ENCODE peak calls at places on chromosomes 2 and 18, in five cellular contexts. R is H9, V is IMR-90, I is mesendoderm, N is neuronal stem cell. F is an unnamed sample.

GRCh38 chr2:162524849-162525248 is 180.9 kb downstream of the GCA start:
- DNase-seq in N (no peak), I (peak), V (no peak), R (no peak), F (no peak)

GRCh38 chr2:25265802-25266201 is 75.9 kb downstream of the DNMT3A start:
- DNase-seq in R (no peak), N (no peak), I (no peak), V (no peak), F (no peak)

GRCh38 chr2:85851253-85851955 is 37.4 kb downstream of the ST3GAL5 start:
- DNase-seq in R (no peak), V (no peak), N (no peak), I (no peak), F (no peak)

GRCh38 chr2:43030551-43031025 is 195.8 kb downstream of the ZFP36L2 start:
- DNase-seq in V (no peak), N (no peak), R (no peak), I (no peak), F (no peak)

GRCh38 chr2:84077504-84077903 is 381.6 kb downstream of the SUCLG1 start:
- DNase-seq in R (peak), N (peak), I (peak), V (no peak), F (no peak)

GRCh38 chr2:102185347-102185746 is 1.5 kb upstream of the IL1RL2 start:
- DNase-seq in N (no peak), R (no peak), I (no peak), V (no peak), F (no peak)

GRCh38 chr2:187002242-187002641 is 153.3 kb upstream of the ZSWIM2 start:
- DNase-seq in R (no peak), N (no peak), I (no peak), V (no peak), F (no peak)

GRCh38 chr2:144515694-144516416 is 4.1 kb downstream of the ZEB2 start:
- DNase-seq in V (no peak), N (no peak), R (no peak), I (no peak), F (peak)

GRCh38 chr2:23091900-23092299 is 293.1 kb upstream of the KLHL29 start:
- DNase-seq in R (no peak), I (no peak), N (no peak), V (no peak), F (no peak)

GRCh38 chr2:174245065-174245464 is 3.3 kb downstream of the OLA1 start:
- DNase-seq in R (no peak), N (no peak), I (no peak), V (no peak), F (no peak)

GRCh38 chr2:224101820-224102630 is 62.9 kb upstream of the SERPINE2 start:
- DNase-seq in R (no peak), I (no peak), V (peak), N (no peak), F (peak)

GRCh38 chr2:68365087-68365486 is at the start of gene PLEK:
- DNase-seq in I (no peak), R (no peak), N (no peak), V (no peak), F (no peak)

GRCh38 chr2:232420463-232421188 is 14.0 kb downstream of the ALPG start:
- DNase-seq in V (no peak), I (peak), R (peak), N (no peak), F (peak)

GRCh38 chr2:49306925-49307324 is 152.6 kb upstream of the FSHR start:
- DNase-seq in I (no peak), R (no peak), V (no peak), N (no peak), F (peak)

GRCh38 chr18:10138719-10139118 is 224.9 kb downstream of the VAPA start:
- DNase-seq in I (no peak), N (no peak), V (peak), R (no peak), F (peak)

GRCh38 chr18:10141559-10141958 is 227.7 kb downstream of the VAPA start:
- DNase-seq in R (no peak), V (no peak), N (no peak), I (no peak), F (no peak)

GRCh38 chr18:10140461-10140911 is 226.7 kb downstream of the VAPA start:
- DNase-seq in V (peak), I (no peak), R (no peak), N (no peak), F (peak)

GRCh38 chr18:10140928-10141327 is 227.1 kb downstream of the VAPA start:
- DNase-seq in I (no peak), V (peak), N (no peak), R (no peak), F (peak)

GRCh38 chr18:10139783-10140410 is 226.1 kb downstream of the VAPA start:
- DNase-seq in N (no peak), V (peak), R (no peak), I (no peak), F (peak)
- H2AK5ac ChIP-seq in N (no peak), V (peak), R (no peak), I (no peak), F (no peak)

DNA sequence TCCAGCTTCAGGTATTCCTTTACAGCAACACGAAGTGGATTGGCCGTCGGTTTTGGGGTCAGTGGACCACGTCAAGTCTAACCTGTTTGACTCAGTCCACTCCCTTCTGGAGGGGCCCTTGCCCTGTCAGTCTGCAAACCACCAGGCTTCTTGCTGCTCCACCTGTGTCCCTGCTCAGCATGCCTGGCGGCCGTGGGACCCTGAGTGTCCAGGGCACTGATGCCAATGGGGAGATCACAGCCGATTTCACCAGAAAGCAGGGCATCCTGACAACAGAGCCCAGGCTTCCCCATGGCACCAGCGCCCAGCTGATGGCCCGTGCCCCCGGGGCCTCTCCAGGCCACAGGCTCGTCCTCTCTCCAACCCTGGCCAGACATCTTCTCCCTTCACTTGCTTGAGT is 41.2 kb upstream of the HS6ST1 start:
- DNase-seq in N (no peak), R (no peak), V (no peak), I (no peak), F (no peak)
- H2AK5ac ChIP-seq in N (peak), R (no peak), V (no peak), I (no peak), F (no peak)

DNA sequence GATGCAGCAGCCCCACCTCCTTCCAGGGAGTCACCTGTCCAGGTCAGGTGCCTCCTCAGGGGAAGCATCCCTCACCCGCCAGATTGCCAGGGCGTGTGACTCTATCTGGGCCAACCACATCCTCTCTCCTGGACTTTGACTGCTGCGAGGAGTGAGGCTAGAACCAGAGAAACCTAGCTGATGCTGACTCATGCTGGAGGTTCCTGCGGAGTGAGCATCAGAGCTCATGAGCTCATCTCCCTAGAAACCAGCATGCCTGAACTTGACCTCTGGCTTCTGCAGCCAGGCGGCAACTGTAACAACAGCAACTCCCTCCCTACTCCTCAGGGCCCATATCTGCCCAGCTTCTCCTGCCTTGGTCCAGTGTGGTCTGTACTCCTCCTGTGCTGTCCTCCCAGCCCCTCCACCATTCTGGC is 28.3 kb upstream of the NT5DC4 start:
- DNase-seq in N (no peak), R (peak), V (peak), I (peak), F (peak)
- H2AK5ac ChIP-seq in N (no peak), R (no peak), V (peak), I (no peak), F (peak)

GRCh38 chr2:120430501-120430830 is 84.5 kb downstream of the INHBB start:
- DNase-seq in V (no peak), N (no peak), R (peak), I (no peak), F (no peak)

GRCh38 chr2:120428748-120429147 is 82.8 kb downstream of the INHBB start:
- DNase-seq in I (no peak), V (no peak), N (no peak), R (peak), F (no peak)

GRCh38 chr2:120431386-120432292 is 85.7 kb downstream of the INHBB start:
- DNase-seq in V (no peak), R (peak), N (no peak), I (no peak), F (no peak)

GRCh38 chr2:120430957-120431356 is 85.0 kb downstream of the INHBB start:
- DNase-seq in R (peak), N (no peak), I (no peak), V (no peak), F (no peak)

GRCh38 chr2:120429586-120430500 is 83.9 kb downstream of the INHBB start:
- DNase-seq in N (no peak), V (no peak), I (peak), R (peak), F (no peak)
- H2AK5ac ChIP-seq in N (no peak), V (no peak), I (no peak), R (no peak), F (no peak)

GRCh38 chr2:120365236-120365793 is 19.4 kb downstream of the INHBB start:
- DNase-seq in N (no peak), I (no peak), R (no peak), V (no peak), F (no peak)

GRCh38 chr2:120367221-120367620 is 21.3 kb downstream of the INHBB start:
- DNase-seq in N (no peak), R (no peak), I (no peak), V (no peak), F (no peak)

GRCh38 chr2:120368086-120368485 is 22.1 kb downstream of the INHBB start:
- DNase-seq in I (no peak), N (no peak), R (no peak), V (no peak), F (no peak)

GRCh38 chr2:120367649-120368048 is 21.7 kb downstream of the INHBB start:
- DNase-seq in N (no peak), V (peak), R (no peak), I (no peak), F (no peak)

GRCh38 chr2:120366698-120367097 is 20.8 kb downstream of the INHBB start:
- DNase-seq in N (no peak), R (no peak), I (no peak), V (no peak), F (no peak)
- H2AK5ac ChIP-seq in N (peak), R (no peak), I (no peak), V (no peak), F (no peak)

GRCh38 chr2:237873961-237874551 is 14.6 kb downstream of the RAMP1 start:
- DNase-seq in V (no peak), R (no peak), I (no peak), N (no peak), F (no peak)

GRCh38 chr2:237870754-237871651 is 11.6 kb downstream of the RAMP1 start:
- DNase-seq in R (no peak), I (peak), V (no peak), N (no peak), F (no peak)

GRCh38 chr2:237870126-237870525 is 10.7 kb downstream of the RAMP1 start:
- DNase-seq in I (no peak), R (no peak), V (no peak), N (no peak), F (no peak)

GRCh38 chr2:237873382-237873781 is 14.0 kb downstream of the RAMP1 start:
- DNase-seq in N (no peak), V (no peak), I (no peak), R (no peak), F (no peak)

GRCh38 chr2:237872178-237872887 is 12.9 kb downstream of the RAMP1 start:
- DNase-seq in V (no peak), R (no peak), N (no peak), I (no peak), F (no peak)
- H2AK5ac ChIP-seq in V (peak), R (no peak), N (peak), I (no peak), F (no peak)

DNA sequence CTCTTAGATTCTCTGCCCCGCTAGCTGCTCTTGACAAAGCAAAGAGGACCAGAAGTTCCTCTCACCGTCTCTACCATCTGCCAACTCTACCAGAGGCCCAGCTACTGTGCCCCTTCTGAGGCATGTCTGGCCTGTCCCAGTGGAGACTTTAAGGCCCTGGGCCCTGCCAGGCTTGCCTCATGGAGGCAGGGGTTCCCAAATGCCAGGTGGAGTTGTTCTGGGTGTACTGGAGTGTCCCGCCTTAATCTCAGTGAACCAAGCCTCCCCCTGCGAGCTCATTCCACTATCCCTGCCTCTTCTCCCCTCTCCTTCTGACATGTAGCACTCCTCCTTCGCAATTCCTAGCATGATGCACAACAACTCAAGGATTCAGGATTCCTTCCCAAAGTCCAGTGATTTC is 2.3 kb downstream of the HOXD12 start:
- DNase-seq in R (peak), N (no peak), V (no peak), I (no peak), F (no peak)
- H2AK5ac ChIP-seq in R (no peak), N (no peak), V (no peak), I (no peak), F (no peak)

GRCh38 chr2:28591711-28592365 is 96.0 kb downstream of the PLB1 start:
- DNase-seq in I (no peak), R (no peak), V (no peak), N (no peak), F (no peak)

GRCh38 chr2:28594029-28594368 is 98.1 kb downstream of the PLB1 start:
- DNase-seq in N (no peak), I (no peak), R (no peak), V (no peak), F (no peak)

GRCh38 chr2:28592481-28592880 is 96.6 kb downstream of the PLB1 start:
- DNase-seq in R (no peak), N (no peak), I (no peak), V (no peak), F (no peak)

GRCh38 chr2:28594369-28595108 is 98.7 kb downstream of the PLB1 start:
- DNase-seq in R (peak), N (peak), V (peak), I (peak), F (peak)

DNA sequence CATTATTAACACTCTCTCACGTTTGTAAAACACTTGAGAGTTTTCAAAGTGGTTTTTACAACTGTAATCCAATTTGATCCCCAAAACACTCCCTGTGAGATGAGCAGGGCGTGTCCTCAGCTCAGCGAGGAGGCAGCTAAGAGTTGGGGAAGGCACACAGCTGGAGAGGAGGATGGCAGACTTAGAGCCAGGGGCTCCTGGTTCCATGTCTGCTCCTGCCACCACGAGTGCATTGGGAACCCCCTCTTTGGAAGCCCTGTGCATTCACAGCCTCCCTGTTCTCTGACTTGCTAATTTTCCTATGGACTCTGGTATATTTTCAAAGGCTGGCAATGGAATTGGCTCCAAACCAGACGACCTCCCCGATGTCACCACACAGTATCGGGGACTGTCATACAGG is 97.5 kb downstream of the PLB1 start:
- DNase-seq in R (no peak), I (no peak), V (no peak), N (no peak), F (no peak)
- H2AK5ac ChIP-seq in R (no peak), I (no peak), V (peak), N (no peak), F (no peak)

F was measured in mesenchymal stem cell.